ENCODE peak calls at places on chromosomes 7 and 10, in nine cellular contexts. J is stomach, M is A549, Y is right lobe of liver, Q is uterus, A is ovary, Z is adrenal gland, C is endothelial cell of umbilical vein, F is gastrocnemius medialis. U is an unnamed sample. For H3K4me1, the result is how much of the 10 kb centered on the place peaks cover.

GRCh38 chr7:92880212-92881090 is 44.1 kb upstream of the CDK6 start:
- DNase-seq in J (no peak), M (no peak), Y (no peak), Q (no peak), A (no peak), Z (no peak), C (peak), F (no peak), U (no peak)

GRCh38 chr7:33887576-33887975 is 17.8 kb upstream of the BMPER start:
- DNase-seq in J (no peak), M (no peak), Y (no peak), Q (no peak), A (no peak), Z (no peak), C (no peak), F (no peak), U (no peak)

GRCh38 chr10:132028706-132029105 is 37.0 kb upstream of the JAKMIP3 start:
- DNase-seq in J (no peak), M (no peak), Y (no peak), Q (no peak), A (no peak), Z (no peak), C (no peak), F (no peak), U (no peak)

GRCh38 chr7:35992436-35992835 is 160.6 kb upstream of the EEPD1 start:
- DNase-seq in J (no peak), M (no peak), Y (no peak), Q (no peak), A (no peak), Z (no peak), C (no peak), F (no peak), U (no peak)

GRCh38 chr7:55593515-55594318 is 21.4 kb upstream of the VOPP1 start:
- DNase-seq in J (peak), M (peak), Y (peak), Q (peak), A (peak), Z (peak), C (peak), F (no peak), U (peak)

GRCh38 chr7:522071-522937 is 2.7 kb upstream of the PDGFA start:
- DNase-seq in J (peak), M (no peak), Y (peak), Q (peak), A (peak), Z (no peak), C (peak), F (peak), U (peak)

GRCh38 chr10:118940386-118940785 is 89.1 kb upstream of the NANOS1 start:
- DNase-seq in J (no peak), M (no peak), Y (no peak), Q (no peak), A (no peak), Z (no peak), C (no peak), F (no peak), U (no peak)

GRCh38 chr7:105250239-105250638 is 138.5 kb downstream of the SRPK2 start:
- DNase-seq in J (no peak), M (no peak), Y (no peak), Q (no peak), A (no peak), Z (no peak), C (no peak), F (no peak), U (no peak)

GRCh38 chr7:50679218-50680007 is 103.3 kb downstream of the GRB10 start:
- DNase-seq in J (no peak), M (peak), Y (no peak), Q (no peak), A (no peak), Z (no peak), C (peak), F (no peak), U (no peak)

GRCh38 chr7:129829677-129830631 is 122.8 kb downstream of the UBE2H start:
- DNase-seq in J (peak), M (peak), Y (peak), Q (peak), A (peak), Z (peak), C (peak), F (peak), U (peak)

GRCh38 chr10:106401161-106401560 is 763.3 kb downstream of the SORCS1 start:
- DNase-seq in J (no peak), M (no peak), Y (no peak), Q (no peak), A (no peak), Z (no peak), C (no peak), F (no peak), U (no peak)

GRCh38 chr7:148738737-148739535 is 40.2 kb downstream of the CUL1 start:
- DNase-seq in J (no peak), M (no peak), Y (no peak), Q (no peak), A (no peak), Z (no peak), C (no peak), F (peak), U (no peak)

GRCh38 chr7:83130623-83131545 is 31.8 kb downstream of the PCLO start:
- DNase-seq in J (no peak), M (no peak), Y (no peak), Q (no peak), A (no peak), Z (no peak), C (peak), F (no peak), U (no peak)

GRCh38 chr7:78073470-78074382 is 275.2 kb downstream of the PHTF2 start:
- DNase-seq in J (no peak), M (no peak), Y (no peak), Q (no peak), A (no peak), Z (no peak), C (no peak), F (no peak), U (no peak)

GRCh38 chr10:16967866-16968721 is 150.9 kb upstream of the RSU1 start:
- DNase-seq in J (no peak), M (peak), Y (no peak), Q (peak), A (peak), Z (no peak), C (peak), F (no peak), U (no peak)

GRCh38 chr7:122316467-122317394 is 12.2 kb upstream of the FEZF1 start:
- DNase-seq in J (no peak), M (no peak), Y (peak), Q (no peak), A (no peak), Z (no peak), C (no peak), F (no peak), U (no peak)

GRCh38 chr10:109187677-109188076 is 735.6 kb downstream of the XPNPEP1 start:
- DNase-seq in J (no peak), M (no peak), Y (no peak), Q (no peak), A (no peak), Z (no peak), C (no peak), F (no peak), U (no peak)

GRCh38 chr10:77163670-77164348 is 473.8 kb downstream of the KCNMA1 start:
- DNase-seq in J (no peak), M (peak), Y (no peak), Q (peak), A (peak), Z (peak), C (peak), F (peak), U (peak)

GRCh38 chr10:52213511-52213831 is 100.6 kb upstream of the DKK1 start:
- DNase-seq in J (no peak), M (no peak), Y (no peak), Q (no peak), A (no peak), Z (no peak), C (no peak), F (peak), U (peak)

GRCh38 chr7:44535348-44536064 is 5.6 kb downstream of the NPC1L1 start:
- DNase-seq in J (no peak), M (no peak), Y (no peak), Q (no peak), A (no peak), Z (no peak), C (no peak), F (no peak), U (no peak)

GRCh38 chr10:120818301-120818700 is 32.9 kb upstream of the WDR11 start:
- DNase-seq in J (no peak), M (no peak), Y (no peak), Q (no peak), A (no peak), Z (no peak), C (no peak), F (no peak), U (no peak)

GRCh38 chr7:157022681-157023588 is 12.5 kb upstream of the MNX1 start:
- DNase-seq in J (peak), M (no peak), Y (peak), Q (no peak), A (no peak), Z (no peak), C (no peak), F (no peak), U (no peak)

GRCh38 chr10:30185916-30186315 is 126.5 kb upstream of the JCAD start:
- DNase-seq in J (no peak), M (no peak), Y (no peak), Q (no peak), A (no peak), Z (no peak), C (peak), F (no peak), U (no peak)

GRCh38 chr10:13563481-13564445 is 23.0 kb upstream of the PRPF18 start:
- DNase-seq in J (no peak), M (no peak), Y (no peak), Q (no peak), A (no peak), Z (no peak), C (no peak), F (no peak), U (no peak)

GRCh38 chr10:22420787-22421517 is 75.7 kb downstream of the SPAG6 start:
- DNase-seq in J (no peak), M (no peak), Y (no peak), Q (no peak), A (no peak), Z (no peak), C (peak), F (no peak), U (no peak)

GRCh38 chr10:91349381-91349780 is 60.8 kb upstream of the HECTD2 start:
- DNase-seq in J (no peak), M (no peak), Y (no peak), Q (no peak), A (no peak), Z (no peak), C (peak), F (peak), U (peak)

GRCh38 chr7:54995631-54996340 is 23.0 kb upstream of the EGFR start:
- DNase-seq in J (no peak), M (peak), Y (no peak), Q (no peak), A (no peak), Z (no peak), C (peak), F (no peak), U (no peak)

GRCh38 chr7:141073641-141074161 is at the start of gene TMEM178B:
- DNase-seq in J (no peak), M (no peak), Y (no peak), Q (no peak), A (no peak), Z (no peak), C (no peak), F (no peak), U (no peak)

GRCh38 chr10:119494224-119495060 is 48.1 kb downstream of the RGS10 start:
- DNase-seq in J (no peak), M (no peak), Y (no peak), Q (no peak), A (no peak), Z (no peak), C (no peak), F (no peak), U (no peak)

GRCh38 chr7:81618400-81619014 is 151.3 kb downstream of the HGF start:
- DNase-seq in J (no peak), M (peak), Y (no peak), Q (no peak), A (no peak), Z (no peak), C (peak), F (no peak), U (no peak)

GRCh38 chr7:47594406-47594805 is 12.5 kb upstream of the TNS3 start:
- DNase-seq in J (no peak), M (no peak), Y (no peak), Q (no peak), A (no peak), Z (no peak), C (no peak), F (no peak), U (no peak)

GRCh38 chr7:101727184-101727583 is 90.2 kb upstream of the CUX1 start:
- DNase-seq in J (no peak), M (no peak), Y (no peak), Q (no peak), A (no peak), Z (no peak), C (no peak), F (no peak), U (no peak)

GRCh38 chr10:132784582-132785432 is 1.1 kb downstream of the NKX6-2 start:
- DNase-seq in J (no peak), M (no peak), Y (no peak), Q (no peak), A (no peak), Z (no peak), C (no peak), F (no peak), U (no peak)

DNA sequence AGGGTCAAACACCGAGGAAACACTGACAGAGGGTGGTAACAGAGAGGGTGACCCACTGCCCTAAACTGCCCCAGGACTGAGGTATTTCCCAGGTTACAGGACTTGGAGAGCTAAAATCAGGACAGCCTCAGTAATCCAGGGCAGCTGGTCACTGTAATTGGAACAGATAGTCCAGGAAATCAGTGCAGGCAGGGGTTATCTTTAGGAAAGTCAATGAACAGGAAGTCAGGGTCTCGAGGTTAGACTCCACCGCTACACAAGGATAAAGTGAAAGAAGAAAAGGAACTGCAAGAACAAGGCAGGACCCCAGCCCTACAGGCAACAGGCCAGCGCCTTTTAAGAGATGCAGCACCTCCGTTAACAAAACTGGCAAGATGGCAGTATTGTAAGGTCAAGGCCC is 61.1 kb downstream of the CAV1 start:
- DNase-seq in J (no peak), M (no peak), Y (no peak), Q (no peak), A (no peak), Z (no peak), C (no peak), F (no peak), U (no peak)
- H3K4me1 ChIP-seq in J (under half), M (under half), Y (under half), Q (under half), A (under half), Z (under half), C (under half), F (under half), U (under half)

DNA sequence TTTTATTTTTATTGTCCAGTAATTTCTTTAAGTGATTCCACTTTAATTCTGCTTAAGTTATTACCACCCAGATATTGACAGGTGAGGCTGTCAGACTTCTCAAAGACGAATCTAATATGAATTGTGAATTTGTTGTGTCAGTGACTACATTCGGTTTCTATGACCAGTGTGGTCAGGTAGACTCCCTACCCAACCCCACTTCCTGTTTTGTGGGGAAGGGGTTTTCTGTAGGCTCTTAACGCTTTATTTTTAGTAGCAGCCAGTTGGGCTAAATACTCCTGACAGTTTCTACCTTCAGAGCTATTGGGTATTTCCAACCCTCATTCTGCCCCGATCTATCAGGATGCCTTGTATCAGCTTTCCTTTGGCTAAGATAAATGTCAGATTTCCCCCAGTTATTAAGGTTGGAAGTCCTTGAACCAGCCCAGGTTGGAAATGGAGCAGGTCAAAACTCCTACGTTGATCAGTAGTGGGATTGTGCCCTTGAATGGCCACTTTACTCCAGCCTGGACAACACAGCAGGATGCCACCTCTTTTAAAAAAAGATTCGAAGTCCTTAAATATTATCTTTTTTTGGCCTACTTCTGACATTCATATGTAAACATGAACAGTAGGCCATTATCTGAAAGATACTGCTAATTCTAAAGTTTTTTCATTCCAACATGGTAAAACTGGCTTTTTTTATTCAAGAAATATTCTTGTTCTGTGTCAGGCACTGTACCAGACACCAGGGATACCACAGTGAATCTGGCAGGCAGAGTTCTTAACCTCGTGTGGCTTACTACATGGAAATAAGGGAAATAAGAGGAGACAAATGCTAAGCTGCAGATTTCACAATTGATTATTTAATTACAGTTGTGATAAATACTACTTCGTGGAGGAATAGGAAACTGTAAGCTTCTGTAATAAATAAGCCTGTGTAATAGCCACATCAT is 133.3 kb upstream of the SAMD8 start:
- DNase-seq in J (no peak), M (no peak), Y (no peak), Q (no peak), A (no peak), Z (no peak), C (no peak), F (no peak), U (no peak)
- TF ChIP-seq POLR2A in J (no peak), M (no peak), Y (no peak), Q (no peak), A (no peak), Z (no peak), C (no peak), F (no peak), U (no peak)

GRCh38 chr10:86709786-86710185 is 41.5 kb downstream of the LDB3 start:
- DNase-seq in J (no peak), M (no peak), Y (no peak), Q (no peak), A (no peak), Z (no peak), C (no peak), F (no peak), U (no peak)

GRCh38 chr10:86711237-86711956 is 43.1 kb downstream of the LDB3 start:
- DNase-seq in J (peak), M (peak), Y (peak), Q (peak), A (peak), Z (peak), C (peak), F (peak), U (peak)

GRCh38 chr10:86711957-86712708 is 43.8 kb downstream of the LDB3 start:
- DNase-seq in J (no peak), M (peak), Y (no peak), Q (peak), A (peak), Z (peak), C (no peak), F (peak), U (peak)

GRCh38 chr10:86708783-86709778 is 40.8 kb downstream of the LDB3 start:
- DNase-seq in J (no peak), M (no peak), Y (no peak), Q (no peak), A (no peak), Z (no peak), C (no peak), F (no peak), U (no peak)

DNA sequence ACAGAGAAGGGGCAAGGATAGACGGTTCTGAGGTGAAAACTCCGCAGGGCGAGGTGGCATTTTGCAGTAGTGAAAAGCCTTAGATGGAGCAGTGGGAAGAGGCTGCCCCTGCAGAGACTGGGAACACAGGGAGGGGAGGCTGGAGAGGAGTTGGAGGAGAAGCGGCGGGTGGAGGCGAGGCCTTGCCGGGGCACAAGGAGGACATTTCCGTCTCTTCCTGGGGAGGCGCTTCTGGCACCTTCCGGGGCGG is 42.6 kb downstream of the LDB3 start:
- DNase-seq in J (no peak), M (no peak), Y (no peak), Q (no peak), A (no peak), Z (no peak), C (no peak), F (no peak), U (no peak)
- H3K4me3 ChIP-seq in J (peak), M (peak), Y (peak), Q (no peak), A (peak), Z (no peak), C (peak), F (peak), U (no peak)

GRCh38 chr10:6924166-6924565 is 344.1 kb upstream of the PRKCQ start:
- DNase-seq in J (no peak), M (no peak), Y (no peak), Q (no peak), A (no peak), Z (no peak), C (peak), F (no peak), U (peak)

GRCh38 chr10:6928531-6929080 is 348.5 kb upstream of the PRKCQ start:
- DNase-seq in J (no peak), M (no peak), Y (no peak), Q (no peak), A (no peak), Z (no peak), C (no peak), F (no peak), U (no peak)

GRCh38 chr10:6929157-6929830 is 349.2 kb upstream of the PRKCQ start:
- DNase-seq in J (no peak), M (no peak), Y (no peak), Q (no peak), A (no peak), Z (no peak), C (no peak), F (no peak), U (no peak)

GRCh38 chr10:6927001-6927400 is 346.9 kb upstream of the PRKCQ start:
- DNase-seq in J (no peak), M (no peak), Y (no peak), Q (no peak), A (no peak), Z (no peak), C (no peak), F (no peak), U (no peak)
- H3K4me1 ChIP-seq in J (under half), M (under half), Y (under half), Q (under half), A (under half), Z (under half), C (under half), F (under half), U (under half)

DNA sequence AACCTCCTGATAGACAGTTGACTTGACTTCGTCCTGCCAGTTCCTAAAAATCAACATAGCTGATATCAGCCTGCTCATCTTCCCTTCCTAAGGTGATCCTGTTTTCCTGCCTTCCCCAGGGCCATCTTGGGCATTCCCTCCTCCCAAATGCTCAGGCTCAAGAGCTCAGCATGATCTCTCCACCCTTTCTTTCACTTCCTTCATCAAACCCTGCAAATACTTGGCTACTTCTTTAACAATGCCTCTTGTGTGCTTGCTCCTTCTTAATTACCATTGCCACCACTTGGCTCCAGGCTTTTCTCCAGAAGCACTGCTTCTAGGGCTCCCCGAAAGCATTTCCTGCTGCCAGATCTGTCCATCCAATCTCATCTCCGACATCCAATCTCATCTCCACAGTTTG is 7.3 kb downstream of the FSCN3 start:
- DNase-seq in J (no peak), M (no peak), Y (no peak), Q (no peak), A (no peak), Z (no peak), C (no peak), F (no peak), U (no peak)
- TF ChIP-seq POLR2A in J (no peak), M (no peak), Y (no peak), Q (no peak), A (no peak), Z (no peak), C (no peak), F (no peak), U (no peak)

GRCh38 chr10:63206576-63206975 is 73.4 kb downstream of the NRBF2 start:
- DNase-seq in J (no peak), M (no peak), Y (no peak), Q (no peak), A (no peak), Z (no peak), C (no peak), F (no peak), U (no peak)
- H3K4me3 ChIP-seq in J (no peak), M (no peak), Y (no peak), Q (no peak), A (no peak), Z (no peak), C (no peak), F (no peak), U (no peak)